ENCODE peak calls at places on chromosome 11, in nine cellular contexts. I is right atrium auricular region; A is progenitor cell of endocrine pancreas; H is MCF 10A; R is activated CD4-positive, alpha-beta T cell treated with anti-CD3 and anti-CD28 coated beads, Interleukin-2, amount 50 U/mL, for 4 hours; X is lower leg skin; K is retinal pigment epithelial cell; V is heart left ventricle; Y is aorta. E is an unnamed sample.

GRCh38 chr11:69920500-69921428 is 101.5 kb upstream of the FGF3 start:
- DNase-seq in I (no peak), A (no peak), H (no peak), R (no peak), X (peak), K (no peak), V (peak), Y (peak), E (no peak)

GRCh38 chr11:16775604-16776283 is 37.3 kb downstream of the C11orf58 start:
- DNase-seq in I (no peak), A (no peak), H (no peak), R (no peak), X (peak), K (no peak), V (no peak), Y (no peak), E (no peak)

GRCh38 chr11:69014936-69015549 is 2.0 kb upstream of the MRGPRF start:
- DNase-seq in I (no peak), A (no peak), H (no peak), R (no peak), X (no peak), K (no peak), V (no peak), Y (no peak), E (no peak)

GRCh38 chr11:19539861-19540260 is 172.8 kb upstream of the NAV2 start:
- DNase-seq in I (no peak), A (no peak), H (no peak), R (no peak), X (no peak), K (no peak), V (no peak), Y (no peak), E (no peak)

GRCh38 chr11:35049906-35050531 is 89.0 kb upstream of the CD44 start:
- DNase-seq in I (no peak), A (no peak), H (no peak), R (no peak), X (no peak), K (no peak), V (no peak), Y (no peak), E (no peak)

GRCh38 chr11:71977743-71978418 is 20.8 kb upstream of the IL18BP start:
- DNase-seq in I (no peak), A (no peak), H (peak), R (peak), X (no peak), K (no peak), V (no peak), Y (no peak), E (peak)

GRCh38 chr11:115103921-115104320 is 400.3 kb downstream of the CADM1 start:
- DNase-seq in I (no peak), A (no peak), H (peak), R (no peak), X (no peak), K (no peak), V (no peak), Y (no peak), E (no peak)

GRCh38 chr11:128516886-128517285 is 70.5 kb downstream of the ETS1 start:
- DNase-seq in I (no peak), A (no peak), H (no peak), R (no peak), X (no peak), K (no peak), V (no peak), Y (no peak), E (no peak)

GRCh38 chr11:64156235-64157011 is 9.5 kb downstream of the MACROD1 start:
- DNase-seq in I (no peak), A (no peak), H (no peak), R (no peak), X (no peak), K (no peak), V (peak), Y (no peak), E (no peak)

GRCh38 chr11:27700351-27701261 is at the start of gene BDNF:
- DNase-seq in I (no peak), A (peak), H (peak), R (no peak), X (peak), K (no peak), V (peak), Y (no peak), E (peak)

GRCh38 chr11:843818-844692 is 1.4 kb downstream of the TSPAN4 start:
- DNase-seq in I (peak), A (peak), H (peak), R (no peak), X (peak), K (peak), V (peak), Y (peak), E (peak)